ENCODE peak calls at places on chromosome 22, in five cellular contexts. P is heart left ventricle; G is spleen; T is Panc1; E is CD8-positive, alpha-beta memory T cell. B is an unnamed sample. For H3K36me3, the result is how much of the 10 kb centered on the place peaks cover.

GRCh38 chr22:50089231-50090140 is at the start of gene MOV10L1:
- DNase-seq in P (peak), G (peak), T (no peak), E (peak), B (no peak)

GRCh38 chr22:45008853-45009751 is 703 bp downstream of the PHF21B start:
- DNase-seq in P (no peak), G (no peak), T (no peak), E (no peak), B (no peak)

GRCh38 chr22:20566420-20567260 is 59.2 kb downstream of the MED15 start:
- DNase-seq in P (no peak), G (peak), T (no peak), E (peak), B (no peak)

GRCh38 chr22:27139935-27140493 is 482.6 kb downstream of the MIAT start:
- DNase-seq in P (no peak), G (no peak), T (no peak), E (no peak), B (no peak)

GRCh38 chr22:43404673-43405385 is 7.0 kb upstream of the MPPED1 start:
- DNase-seq in P (no peak), G (peak), T (no peak), E (no peak), B (no peak)

GRCh38 chr22:43126506-43127165 is 16.1 kb downstream of the BIK start:
- DNase-seq in P (no peak), G (no peak), T (no peak), E (no peak), B (no peak)

GRCh38 chr22:49296561-49296960 is 531.1 kb downstream of the BRD1 start:
- DNase-seq in P (no peak), G (peak), T (no peak), E (no peak), B (no peak)

GRCh38 chr22:44582016-44582415 is 84.0 kb upstream of the RTL6 start:
- DNase-seq in P (peak), G (peak), T (no peak), E (no peak), B (peak)

GRCh38 chr22:48359613-48359965 is 1468.1 kb downstream of the BRD1 start:
- DNase-seq in P (no peak), G (peak), T (no peak), E (no peak), B (no peak)

GRCh38 chr22:37639070-37639760 is at the start of gene SH3BP1:
- DNase-seq in P (no peak), G (peak), T (no peak), E (peak), B (peak)

GRCh38 chr22:48489551-48490512 is 1337.8 kb downstream of the BRD1 start:
- DNase-seq in P (peak), G (peak), T (no peak), E (no peak), B (peak)

GRCh38 chr22:32204211-32204855 is 540 bp downstream of the RFPL2 start:
- DNase-seq in P (no peak), G (no peak), T (no peak), E (peak), B (no peak)

GRCh38 chr22:30247974-30248373 is 1.4 kb upstream of the LIF start:
- DNase-seq in P (no peak), G (no peak), T (no peak), E (no peak), B (no peak)

GRCh38 chr22:35572552-35572951 is 31.9 kb downstream of the RASD2 start:
- DNase-seq in P (no peak), G (no peak), T (no peak), E (no peak), B (no peak)

GRCh38 chr22:39152024-39152510 is 413 bp downstream of the CBX7 start:
- DNase-seq in P (no peak), G (no peak), T (no peak), E (no peak), B (no peak)
- H3K27ac ChIP-seq in P (peak), G (peak), T (peak), E (peak), B (peak)

GRCh38 chr22:25645964-25646363 is 81.5 kb downstream of the GRK3 start:
- DNase-seq in P (no peak), G (no peak), T (no peak), E (no peak), B (no peak)

GRCh38 chr22:25656724-25657123 is 85.3 kb upstream of the MYO18B start:
- DNase-seq in P (no peak), G (no peak), T (no peak), E (no peak), B (no peak)

GRCh38 chr22:25655536-25655935 is 86.5 kb upstream of the MYO18B start:
- DNase-seq in P (no peak), G (no peak), T (no peak), E (no peak), B (no peak)

GRCh38 chr22:25650834-25651233 is 86.4 kb downstream of the GRK3 start:
- DNase-seq in P (no peak), G (no peak), T (no peak), E (no peak), B (no peak)

DNA sequence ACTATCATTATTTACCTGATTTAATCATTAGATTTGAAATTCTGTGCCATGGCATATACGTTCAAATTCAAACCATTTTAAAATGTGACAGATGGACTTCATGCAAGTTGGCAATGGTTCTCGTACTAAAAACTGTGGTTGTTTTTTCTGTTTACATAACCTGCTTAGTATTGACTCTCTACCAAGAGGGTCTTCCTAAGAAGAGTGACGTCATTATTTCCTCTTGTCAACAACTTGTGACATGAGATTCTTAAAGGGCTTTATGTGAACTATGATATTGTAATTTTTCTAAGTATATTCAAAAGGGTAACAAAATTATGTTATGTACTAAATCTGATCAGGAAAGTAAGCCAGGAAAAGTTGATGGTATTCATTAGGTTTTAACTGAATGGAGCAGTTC is 86.9 kb downstream of the GRK3 start:
- DNase-seq in P (no peak), G (no peak), T (no peak), E (no peak), B (no peak)
- H3K36me3 ChIP-seq in P (under half), G (under half), T (under half), E (under half), B (under half)

GRCh38 chr22:46064966-46065666 is 85.2 kb upstream of the PPARA start:
- DNase-seq in P (no peak), G (no peak), T (no peak), E (no peak), B (no peak)
- H3K27ac ChIP-seq in P (peak), G (peak), T (peak), E (no peak), B (peak)

DNA sequence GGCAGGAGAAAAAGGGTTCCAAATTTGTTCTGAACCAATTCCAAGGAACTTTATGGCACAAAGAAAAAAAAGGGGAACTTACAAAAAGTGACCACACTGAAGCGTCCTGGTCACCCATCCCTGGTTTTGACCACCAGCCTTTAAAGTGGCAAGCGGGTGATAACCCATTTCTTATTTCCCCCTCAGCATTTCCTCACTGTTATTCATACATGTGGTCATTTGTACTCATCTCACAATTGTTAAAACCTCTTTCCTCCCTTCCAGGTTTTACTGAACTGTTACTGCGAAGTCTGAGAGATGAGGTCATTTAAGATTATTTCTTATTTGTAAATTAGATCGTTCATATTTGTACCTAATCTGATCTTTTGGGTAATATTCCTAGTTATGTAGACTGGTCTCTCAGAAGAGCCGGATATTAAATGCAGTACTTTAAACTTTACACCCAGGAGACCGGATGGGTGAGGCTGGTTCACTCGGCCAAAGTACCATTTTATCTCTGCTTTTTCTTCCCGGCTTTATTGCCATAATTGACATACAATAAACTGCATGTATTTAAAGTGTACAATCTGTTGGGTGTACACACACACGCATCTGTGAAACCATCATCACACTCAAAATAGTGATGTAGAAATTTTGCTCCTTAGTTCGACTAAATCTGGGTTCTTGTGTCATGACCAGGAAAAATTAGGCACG is 47.0 kb downstream of the CDPF1 start:
- DNase-seq in P (no peak), G (no peak), T (no peak), E (no peak), B (no peak)
- H3K36me3 ChIP-seq in P (under half), G (under half), T (under half), E (under half), B (half or more)

DNA sequence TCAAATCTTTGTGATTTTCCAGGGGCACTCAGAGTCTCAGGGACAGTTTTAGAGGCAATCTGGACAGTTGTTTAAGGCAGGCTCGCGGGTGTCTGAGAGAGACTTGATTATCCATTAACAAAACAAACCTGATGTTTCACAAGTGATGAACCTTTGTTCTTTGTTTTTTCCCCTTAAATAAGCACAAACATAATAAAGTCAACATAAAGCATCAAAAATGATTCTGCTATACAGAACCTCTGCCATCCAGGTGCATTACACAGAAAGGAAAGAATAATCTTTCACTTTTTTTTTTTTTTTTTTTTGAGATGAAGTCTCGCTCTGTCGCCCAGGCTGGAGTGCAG is 13.2 kb downstream of the BID start:
- DNase-seq in P (no peak), G (no peak), T (no peak), E (no peak), B (no peak)
- H3K27ac ChIP-seq in P (no peak), G (no peak), T (no peak), E (no peak), B (peak)

DNA sequence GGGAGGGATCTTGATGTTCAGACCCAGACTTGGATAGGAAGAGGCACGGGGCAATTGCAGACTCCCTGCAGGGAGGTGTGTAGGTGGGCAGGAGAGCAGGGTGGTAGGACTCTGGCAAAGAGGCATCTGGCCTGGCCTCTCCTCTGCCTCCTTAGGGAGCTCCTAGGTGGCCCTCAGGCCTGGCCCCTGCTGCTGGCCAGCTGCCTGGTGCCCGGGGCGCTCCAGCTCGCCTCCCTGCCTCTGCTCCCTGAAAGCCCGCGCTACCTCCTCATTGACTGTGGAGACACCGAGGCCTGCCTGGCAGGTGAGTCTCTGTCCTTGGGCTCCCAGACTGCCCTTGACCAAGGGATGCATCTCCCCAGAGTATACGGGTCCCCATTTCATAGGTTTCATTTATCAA is 16.6 kb upstream of the MIF start:
- DNase-seq in P (no peak), G (peak), T (no peak), E (no peak), B (no peak)
- H3K36me3 ChIP-seq in P (under half), G (under half), T (under half), E (under half), B (under half)

DNA sequence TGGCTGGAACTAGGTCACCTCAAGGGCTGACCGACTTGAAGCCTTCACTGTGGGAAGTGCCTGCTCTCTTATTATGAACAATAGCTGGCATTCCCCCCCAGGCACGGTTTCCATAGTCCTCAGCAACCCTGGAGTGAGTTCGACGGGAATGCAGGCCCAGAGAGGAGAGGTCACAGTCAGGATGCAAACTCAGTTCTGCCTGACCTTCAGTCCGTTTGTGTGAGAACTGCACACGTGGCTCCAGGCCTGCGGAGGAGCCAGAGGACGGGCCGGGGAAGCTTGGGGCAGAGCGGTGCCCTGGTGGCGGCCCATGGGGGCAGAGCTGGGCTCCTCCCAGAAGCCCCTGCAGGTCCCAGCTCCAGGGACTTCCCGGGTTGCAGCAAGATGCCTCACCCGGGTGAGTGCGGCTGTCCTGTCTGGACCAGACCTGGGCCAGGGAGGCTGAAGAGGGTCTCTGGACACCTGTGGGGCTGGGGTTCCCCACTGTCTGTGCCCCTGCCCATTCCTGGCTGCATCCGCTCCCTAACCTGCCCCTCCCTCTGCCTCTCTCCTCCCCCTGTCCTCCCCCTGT is 17.2 kb downstream of the SLC25A18 start:
- DNase-seq in P (no peak), G (no peak), T (no peak), E (no peak), B (peak)
- H3K27ac ChIP-seq in P (no peak), G (no peak), T (no peak), E (no peak), B (peak)

DNA sequence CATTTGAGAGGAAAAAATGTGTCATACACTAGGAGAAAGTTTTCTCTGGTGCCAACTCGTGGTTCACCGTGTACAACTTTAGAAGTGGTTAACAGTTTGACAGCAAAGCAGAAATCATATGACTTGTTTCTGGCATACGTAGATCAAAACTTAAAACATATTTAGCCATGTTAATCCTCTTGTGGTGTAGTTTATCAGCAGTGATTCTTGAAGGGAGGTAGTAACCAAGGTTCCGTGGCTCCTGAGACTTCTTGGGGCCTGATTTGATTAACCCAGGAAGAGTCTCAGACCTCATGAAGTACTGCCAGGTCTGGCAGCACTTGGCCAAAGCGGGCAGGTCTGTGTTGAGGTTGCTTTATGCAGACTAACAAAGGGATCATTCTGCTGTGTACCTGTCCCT is 40.5 kb downstream of the SREBF2 start:
- DNase-seq in P (no peak), G (no peak), T (no peak), E (no peak), B (no peak)
- H3K36me3 ChIP-seq in P (half or more), G (under half), T (under half), E (under half), B (half or more)

GRCh38 chr22:19176175-19176630 is 2.3 kb downstream of the SLC25A1 start:
- DNase-seq in P (no peak), G (no peak), T (no peak), E (no peak), B (no peak)
- H3K27ac ChIP-seq in P (no peak), G (no peak), T (peak), E (peak), B (peak)